ENCODE peak calls at places on chromosomes 3 and 15, in nine cellular contexts. X, O, Z, P, G, T, E, W and Q are unnamed samples.

GRCh38 chr3:164375538-164375937 is 702.8 kb downstream of the SI start:
- DNase-seq in X (no peak), O (no peak), Z (peak), P (no peak), G (no peak), T (no peak), E (no peak), W (no peak), Q (no peak)

GRCh38 chr15:96331942-96332853 is 1.7 kb downstream of the NR2F2 start:
- DNase-seq in X (no peak), O (peak), Z (peak), P (peak), G (no peak), T (no peak), E (no peak), W (no peak), Q (no peak)

GRCh38 chr3:34229871-34230270 is 431.4 kb downstream of the PDCD6IP start:
- DNase-seq in X (no peak), O (no peak), Z (no peak), P (no peak), G (no peak), T (peak), E (no peak), W (no peak), Q (no peak)

GRCh38 chr3:5096368-5096767 is 25.7 kb upstream of the ARL8B start:
- DNase-seq in X (no peak), O (no peak), Z (peak), P (no peak), G (no peak), T (no peak), E (no peak), W (no peak), Q (no peak)

GRCh38 chr3:141875893-141876380 is 506 bp upstream of the ATP1B3 start:
- DNase-seq in X (no peak), O (peak), Z (peak), P (peak), G (peak), T (peak), E (peak), W (peak), Q (no peak)

GRCh38 chr3:139310474-139310933 is 33.3 kb upstream of the MRPS22 start:
- DNase-seq in X (no peak), O (no peak), Z (peak), P (no peak), G (no peak), T (no peak), E (no peak), W (no peak), Q (no peak)

GRCh38 chr3:188916934-188917391 is 254.8 kb upstream of the TPRG1 start:
- DNase-seq in X (no peak), O (no peak), Z (no peak), P (no peak), G (no peak), T (no peak), E (no peak), W (peak), Q (no peak)

GRCh38 chr3:192745150-192745549 is 17.8 kb upstream of the FGF12 start:
- DNase-seq in X (no peak), O (no peak), Z (no peak), P (no peak), G (no peak), T (no peak), E (no peak), W (no peak), Q (no peak)

GRCh38 chr3:169367016-169367415 is 296.5 kb downstream of the MECOM start:
- DNase-seq in X (no peak), O (no peak), Z (no peak), P (no peak), G (no peak), T (no peak), E (no peak), W (no peak), Q (no peak)

GRCh38 chr15:70492240-70493177 is 270.8 kb downstream of the UACA start:
- DNase-seq in X (no peak), O (no peak), Z (peak), P (no peak), G (peak), T (peak), E (no peak), W (peak), Q (peak)

GRCh38 chr3:129383292-129383860 is 45.1 kb downstream of the EFCAB12 start:
- DNase-seq in X (no peak), O (peak), Z (peak), P (peak), G (peak), T (peak), E (peak), W (peak), Q (no peak)

GRCh38 chr3:183315739-183316138 is 62.7 kb downstream of the B3GNT5 start:
- DNase-seq in X (no peak), O (no peak), Z (no peak), P (no peak), G (no peak), T (no peak), E (no peak), W (no peak), Q (no peak)

GRCh38 chr3:23406576-23406975 is 203.4 kb downstream of the UBE2E2 start:
- DNase-seq in X (no peak), O (no peak), Z (no peak), P (no peak), G (no peak), T (no peak), E (no peak), W (no peak), Q (no peak)

GRCh38 chr15:74317820-74318375 is 49.5 kb downstream of the CYP11A1 start:
- DNase-seq in X (no peak), O (peak), Z (peak), P (peak), G (peak), T (peak), E (peak), W (peak), Q (no peak)

GRCh38 chr15:100762913-100763627 is 116.6 kb upstream of the ALDH1A3 start:
- DNase-seq in X (no peak), O (no peak), Z (no peak), P (no peak), G (no peak), T (peak), E (no peak), W (no peak), Q (no peak)

GRCh38 chr3:128794788-128795649 is 69.0 kb downstream of the RAB7A start:
- DNase-seq in X (no peak), O (peak), Z (peak), P (no peak), G (peak), T (peak), E (peak), W (peak), Q (no peak)

GRCh38 chr15:38260077-38260476 is 7.4 kb downstream of the SPRED1 start:
- DNase-seq in X (no peak), O (no peak), Z (no peak), P (no peak), G (no peak), T (no peak), E (no peak), W (no peak), Q (no peak)

GRCh38 chr15:66163553-66163952 is 90.0 kb downstream of the MEGF11 start:
- DNase-seq in X (no peak), O (no peak), Z (no peak), P (no peak), G (no peak), T (no peak), E (peak), W (no peak), Q (no peak)

GRCh38 chr15:69161878-69162213 is 1.4 kb downstream of the GLCE start:
- DNase-seq in X (no peak), O (no peak), Z (no peak), P (no peak), G (no peak), T (no peak), E (no peak), W (no peak), Q (no peak)

GRCh38 chr3:116050311-116050710 is 395.0 kb downstream of the LSAMP start:
- DNase-seq in X (no peak), O (no peak), Z (no peak), P (no peak), G (no peak), T (no peak), E (no peak), W (no peak), Q (no peak)

GRCh38 chr3:60017631-60018030 is 967.8 kb upstream of the CFAP20DC start:
- DNase-seq in X (no peak), O (no peak), Z (peak), P (no peak), G (no peak), T (no peak), E (no peak), W (peak), Q (no peak)

GRCh38 chr3:40019371-40019770 is 210.0 kb downstream of the MYRIP start:
- DNase-seq in X (no peak), O (no peak), Z (no peak), P (no peak), G (no peak), T (no peak), E (no peak), W (no peak), Q (no peak)

GRCh38 chr3:42118762-42119361 is 27.7 kb downstream of the TRAK1 start:
- DNase-seq in X (no peak), O (peak), Z (peak), P (no peak), G (no peak), T (peak), E (peak), W (peak), Q (no peak)

GRCh38 chr15:57213783-57214366 is 162.4 kb upstream of the CGNL1 start:
- DNase-seq in X (no peak), O (no peak), Z (peak), P (no peak), G (no peak), T (peak), E (no peak), W (no peak), Q (peak)

GRCh38 chr3:55296781-55297180 is 190.3 kb downstream of the WNT5A start:
- DNase-seq in X (no peak), O (no peak), Z (no peak), P (no peak), G (no peak), T (no peak), E (no peak), W (no peak), Q (no peak)

GRCh38 chr3:159872374-159873109 is 116.1 kb upstream of the IL12A start:
- DNase-seq in X (no peak), O (no peak), Z (peak), P (no peak), G (no peak), T (no peak), E (no peak), W (no peak), Q (peak)

GRCh38 chr3:188198001-188198400 is 44.0 kb downstream of the LPP start:
- DNase-seq in X (no peak), O (no peak), Z (no peak), P (no peak), G (no peak), T (no peak), E (no peak), W (no peak), Q (no peak)

GRCh38 chr3:196517142-196517808 is 2.1 kb upstream of the SMCO1 start:
- DNase-seq in X (no peak), O (no peak), Z (no peak), P (no peak), G (no peak), T (no peak), E (no peak), W (no peak), Q (no peak)

GRCh38 chr3:187188931-187189330 is 8.4 kb upstream of the RTP1 start:
- DNase-seq in X (no peak), O (no peak), Z (peak), P (no peak), G (no peak), T (no peak), E (no peak), W (no peak), Q (no peak)

GRCh38 chr15:27541581-27541980 is 557.5 kb downstream of the OCA2 start:
- DNase-seq in X (no peak), O (no peak), Z (no peak), P (no peak), G (no peak), T (no peak), E (no peak), W (no peak), Q (no peak)

GRCh38 chr3:132973441-132973840 is 64.8 kb upstream of the TMEM108 start:
- DNase-seq in X (no peak), O (no peak), Z (no peak), P (no peak), G (no peak), T (no peak), E (no peak), W (no peak), Q (no peak)

GRCh38 chr3:146536681-146537080 is 7.7 kb downstream of the PLSCR1 start:
- DNase-seq in X (no peak), O (no peak), Z (no peak), P (no peak), G (no peak), T (no peak), E (no peak), W (no peak), Q (peak)

GRCh38 chr3:134592806-134593205 is 58.0 kb downstream of the KY start:
- DNase-seq in X (no peak), O (no peak), Z (no peak), P (no peak), G (no peak), T (no peak), E (no peak), W (no peak), Q (no peak)

GRCh38 chr3:50608278-50608677 is 3.3 kb downstream of the CISH start:
- DNase-seq in X (no peak), O (no peak), Z (no peak), P (peak), G (no peak), T (no peak), E (no peak), W (peak), Q (no peak)
- H3K4me3 ChIP-seq in X (peak), O (no peak), Z (no peak), P (no peak), G (no peak), T (no peak), E (no peak), W (peak), Q (no peak)

GRCh38 chr3:49840371-49840770 is 16.0 kb downstream of the TRAIP start:
- DNase-seq in X (no peak), O (no peak), Z (no peak), P (no peak), G (no peak), T (no peak), E (no peak), W (no peak), Q (no peak)

GRCh38 chr3:49842843-49843242 is 13.5 kb downstream of the TRAIP start:
- DNase-seq in X (no peak), O (no peak), Z (no peak), P (no peak), G (no peak), T (no peak), E (no peak), W (no peak), Q (no peak)

GRCh38 chr3:49841806-49842205 is 14.6 kb downstream of the TRAIP start:
- DNase-seq in X (no peak), O (no peak), Z (no peak), P (no peak), G (no peak), T (no peak), E (no peak), W (no peak), Q (no peak)

GRCh38 chr3:49839193-49839809 is 17.1 kb downstream of the TRAIP start:
- DNase-seq in X (peak), O (peak), Z (peak), P (peak), G (peak), T (peak), E (peak), W (peak), Q (no peak)

GRCh38 chr3:49841126-49841525 is 15.2 kb downstream of the TRAIP start:
- DNase-seq in X (no peak), O (no peak), Z (peak), P (no peak), G (no peak), T (no peak), E (peak), W (peak), Q (no peak)
- TF ChIP-seq CTCF in X (no peak), O (no peak), Z (peak), P (no peak), G (peak), T (peak), E (peak), W (peak), Q (peak)

DNA sequence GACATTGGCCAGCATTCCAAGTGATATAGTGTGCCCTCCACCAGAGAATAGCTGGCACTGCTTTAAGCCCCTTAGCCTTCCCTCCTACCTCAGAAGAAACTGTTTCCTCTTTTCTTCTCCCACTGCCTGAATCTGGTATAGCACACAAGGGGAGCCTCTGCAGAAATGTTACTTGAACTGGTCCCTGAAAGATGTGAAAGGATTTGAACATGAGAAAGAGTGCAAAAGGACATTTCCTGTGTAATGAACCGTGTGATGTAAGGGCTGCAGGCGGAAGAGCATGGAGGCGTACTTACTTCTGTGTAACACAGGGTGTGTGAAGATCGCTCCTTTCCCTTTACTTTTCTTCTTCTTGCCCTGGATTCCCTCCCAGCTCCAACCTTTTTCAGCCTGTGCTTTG is 8.3 kb downstream of the TMOD3 start:
- DNase-seq in X (no peak), O (no peak), Z (peak), P (no peak), G (no peak), T (no peak), E (no peak), W (no peak), Q (no peak)
- H3K4me3 ChIP-seq in X (no peak), O (no peak), Z (no peak), P (no peak), G (no peak), T (no peak), E (no peak), W (no peak), Q (peak)

GRCh38 chr3:13657660-13658435 is 108.9 kb downstream of the FBLN2 start:
- DNase-seq in X (no peak), O (peak), Z (peak), P (peak), G (peak), T (peak), E (peak), W (peak), Q (no peak)
- TF ChIP-seq CTCF in X (peak), O (peak), Z (peak), P (peak), G (peak), T (peak), E (peak), W (peak), Q (peak)